ENCODE peak calls at places on chromosomes 2 and 18, in eight cellular contexts. A is GDM1; L is brain microvascular endothelial cell; S is GM10248; U is HEK293T; N is upper lobe of left lung; O is CD8-positive, alpha-beta memory T cell; B is activated CD4-positive, alpha-beta T cell treated with anti-CD3 and anti-CD28 coated beads, Interleukin-2, amount 10 ng/mL, durations not matched to agents 7 days and 5 days. C is an unnamed sample.

GRCh38 chr2:118687698-118688097 is 159.8 kb downstream of the EN1 start:
- DNase-seq in N (no peak), B (no peak), S (no peak), A (no peak), O (no peak), U (no peak), L (no peak), C (no peak)

GRCh38 chr2:218727502-218728165 is 17.0 kb downstream of the TTLL4 start:
- DNase-seq in U (no peak), B (peak; percentile 16), L (no peak), A (no peak), O (no peak), N (no peak), S (no peak), C (peak; percentile 34)

GRCh38 chr2:44433841-44434240 is 72.1 kb downstream of the CAMKMT start:
- DNase-seq in S (no peak), L (no peak), A (no peak), B (no peak), U (no peak), O (no peak), N (no peak), C (no peak)

GRCh38 chr2:75309596-75310290 is 110.4 kb upstream of the TACR1 start:
- DNase-seq in O (no peak), B (no peak), U (no peak), S (no peak), N (no peak), L (no peak), A (no peak), C (no peak)

GRCh38 chr2:242051440-242051839 is 181.9 kb downstream of the RTP5 start:
- DNase-seq in S (no peak), N (no peak), L (no peak), B (no peak), O (no peak), U (no peak), A (no peak), C (no peak)

GRCh38 chr2:205914198-205914597 is 171.8 kb downstream of the INO80D start:
- DNase-seq in S (no peak), U (no peak), L (no peak), N (no peak), O (no peak), A (no peak), B (no peak), C (no peak)

GRCh38 chr18:24987271-24987932 is 364.6 kb downstream of the ZNF521 start:
- DNase-seq in S (no peak), O (no peak), U (no peak), A (no peak), L (no peak), B (no peak), N (no peak), C (no peak)

GRCh38 chr2:119736021-119736420 is 23.7 kb upstream of the PTPN4 start:
- DNase-seq in U (no peak), A (no peak), L (no peak), O (no peak), N (no peak), B (no peak), S (no peak), C (no peak)

GRCh38 chr2:209121691-209122090 is 302.2 kb upstream of the MAP2 start:
- DNase-seq in L (no peak), O (no peak), B (no peak), A (no peak), N (no peak), U (no peak), S (no peak), C (no peak)

GRCh38 chr2:118120001-118120400 is 31.7 kb downstream of the INSIG2 start:
- DNase-seq in B (no peak), N (no peak), L (no peak), O (no peak), A (no peak), S (no peak), U (no peak), C (no peak)

GRCh38 chr2:127664895-127665225 is 10.5 kb downstream of the LIMS2 start:
- DNase-seq in N (no peak), B (no peak), S (no peak), L (no peak), U (no peak), A (no peak), O (no peak), C (no peak)

GRCh38 chr2:66899648-66900047 is 464.7 kb downstream of the MEIS1 start:
- DNase-seq in S (no peak), N (no peak), B (no peak), U (no peak), O (no peak), A (no peak), L (no peak), C (no peak)

GRCh38 chr2:24489942-24490673 is 946 bp upstream of the NCOA1 start:
- DNase-seq in S (no peak), A (no peak), O (no peak), B (no peak), U (peak; percentile 22), N (no peak), L (no peak), C (no peak)

GRCh38 chr2:149924549-149925213 is 337.1 kb upstream of the MMADHC start:
- DNase-seq in A (no peak), L (no peak), S (no peak), O (no peak), U (no peak), N (no peak), B (no peak), C (no peak)

GRCh38 chr2:71801969-71802368 is 345.7 kb downstream of the CYP26B1 start:
- DNase-seq in N (peak; percentile 27), B (no peak), L (peak; percentile 60), O (no peak), A (no peak), S (no peak), U (peak; percentile 40), C (no peak)

GRCh38 chr2:31903109-31903780 is 107.6 kb downstream of the MEMO1 start:
- DNase-seq in S (no peak), U (no peak), O (no peak), L (no peak), N (no peak), B (no peak), A (no peak), C (peak; percentile 29)

GRCh38 chr2:112805542-112805941 is 21.2 kb upstream of the IL1A start:
- DNase-seq in A (no peak), N (no peak), O (no peak), B (no peak), U (no peak), S (peak; percentile 66), L (no peak), C (peak; percentile 48)

GRCh38 chr18:50372743-50373142 is 2.1 kb upstream of the SKA1 start:
- DNase-seq in L (no peak), U (no peak), A (no peak), O (no peak), S (no peak), N (no peak), B (no peak), C (no peak)